ENCODE peak calls at places on chromosome 13, in nine cellular contexts. S is transverse colon, D is body of pancreas, J is fibroblast of mammary gland, E is stomach, M is HL-60, H is A549, L is mucosa of descending colon, Q is lower leg skin. W is an unnamed sample.
A peak's percentile ranks its signal among the peaks of the same experiment; 100 is the strongest.

GRCh38 chr13:73945871-73946270 is 188.3 kb downstream of the KLF12 start:
- DNase-seq in L (no peak), D (no peak), S (no peak), H (no peak), Q (no peak), M (no peak), E (no peak), J (peak; percentile 25), W (no peak)

GRCh38 chr13:94312511-94313191 is 166.8 kb downstream of the DCT start:
- DNase-seq in H (no peak), E (no peak), Q (no peak), M (no peak), S (no peak), L (no peak), J (no peak), D (no peak), W (no peak)

GRCh38 chr13:100490692-100491091 is 97.9 kb downstream of the GGACT start:
- DNase-seq in J (no peak), Q (no peak), H (no peak), D (no peak), S (no peak), E (no peak), L (no peak), M (no peak), W (no peak)

GRCh38 chr13:98284677-98285076 is 107.6 kb upstream of the RNF113B start:
- DNase-seq in E (no peak), Q (no peak), H (no peak), D (peak; percentile 32), L (no peak), J (no peak), M (no peak), S (no peak), W (no peak)

GRCh38 chr13:62113145-62113544 is 697.5 kb upstream of the PCDH20 start:
- DNase-seq in M (no peak), E (no peak), Q (no peak), J (no peak), L (no peak), H (no peak), D (no peak), S (no peak), W (no peak)

GRCh38 chr13:52109096-52109495 is 19.8 kb downstream of the NEK5 start:
- DNase-seq in J (no peak), L (no peak), Q (no peak), D (no peak), E (no peak), H (no peak), M (no peak), S (no peak), W (no peak)

GRCh38 chr13:33069365-33069764 is 53.1 kb downstream of the KL start:
- DNase-seq in H (no peak), L (no peak), J (peak; percentile 42), E (no peak), S (no peak), Q (no peak), D (no peak), M (no peak), W (no peak)

GRCh38 chr13:61110804-61111203 is 304.8 kb downstream of the PCDH20 start:
- DNase-seq in M (no peak), J (no peak), Q (no peak), H (no peak), E (no peak), L (no peak), D (no peak), S (no peak), W (no peak)

GRCh38 chr13:65912516-65912915 is 1317.6 kb downstream of the PCDH9 start:
- DNase-seq in D (no peak), S (no peak), E (no peak), H (no peak), Q (no peak), J (no peak), M (no peak), L (no peak), W (no peak)

GRCh38 chr13:110756268-110756667 is 42.8 kb downstream of the ING1 start:
- DNase-seq in Q (no peak), M (no peak), L (no peak), S (no peak), J (peak; percentile 71), E (no peak), D (no peak), H (no peak), W (no peak)

GRCh38 chr13:102830646-102831045 is 15.2 kb upstream of the ERCC5 start:
- DNase-seq in D (peak; percentile 43), L (peak; percentile 75), M (no peak), J (no peak), H (no peak), Q (no peak), E (peak; percentile 41), S (peak; percentile 67), W (no peak)

GRCh38 chr13:98688373-98688772 is 64.1 kb downstream of the SLC15A1 start:
- DNase-seq in D (no peak), Q (no peak), H (no peak), J (no peak), M (no peak), S (no peak), E (no peak), L (no peak), W (no peak)

GRCh38 chr13:110258876-110259631 is 47.9 kb downstream of the COL4A1 start:
- DNase-seq in J (peak; percentile 57), H (no peak), D (no peak), M (no peak), L (no peak), Q (no peak), E (no peak), S (no peak), W (no peak)

GRCh38 chr13:94309997-94310842 is 169.3 kb downstream of the DCT start:
- DNase-seq in M (no peak), E (no peak), D (no peak), H (no peak), L (no peak), Q (no peak), J (peak; percentile 94), S (no peak), W (no peak)

GRCh38 chr13:49292742-49293498 is 45.2 kb downstream of the CDADC1 start:
- DNase-seq in S (no peak), M (no peak), D (peak; percentile 39), H (no peak), J (peak; percentile 74), L (no peak), E (peak; percentile 41), Q (no peak), W (no peak)

GRCh38 chr13:98144501-98145350 is 1.8 kb downstream of the FARP1 start:
- DNase-seq in S (no peak), L (peak; percentile 37), Q (no peak), M (no peak), J (peak; percentile 49), H (no peak), D (peak; percentile 20), E (no peak), W (peak; percentile 46)

GRCh38 chr13:28199089-28199488 is 60.7 kb downstream of the PAN3 start:
- DNase-seq in Q (no peak), L (no peak), S (no peak), D (no peak), H (no peak), J (no peak), M (no peak), E (no peak), W (no peak)
- TF ChIP-seq CTCF in Q (no peak), L (no peak), S (no peak), D (no peak), H (no peak), J (no peak), M (no peak), E (no peak), W (no peak)

GRCh38 chr13:46185634-46186033 is 3.7 kb upstream of the LCP1 start:
- DNase-seq in Q (no peak), D (no peak), H (no peak), J (no peak), S (no peak), L (no peak), E (no peak), M (no peak), W (no peak)

GRCh38 chr13:46184277-46184699 is 2.3 kb upstream of the LCP1 start:
- DNase-seq in Q (no peak), D (no peak), L (peak; percentile 47), M (peak; percentile 28), E (peak; percentile 38), H (peak; percentile 10), S (peak; percentile 52), J (peak; percentile 11), W (no peak)

GRCh38 chr13:46181799-46182490 is at the start of gene LCP1:
- DNase-seq in J (no peak), S (peak; percentile 44), Q (peak; percentile 47), E (peak; percentile 34), L (no peak), H (no peak), M (peak; percentile 93), D (no peak), W (no peak)

GRCh38 chr13:46182491-46182877 is 507 bp upstream of the LCP1 start:
- DNase-seq in S (no peak), E (no peak), M (no peak), J (no peak), D (no peak), Q (no peak), L (no peak), H (no peak), W (no peak)

DNA sequence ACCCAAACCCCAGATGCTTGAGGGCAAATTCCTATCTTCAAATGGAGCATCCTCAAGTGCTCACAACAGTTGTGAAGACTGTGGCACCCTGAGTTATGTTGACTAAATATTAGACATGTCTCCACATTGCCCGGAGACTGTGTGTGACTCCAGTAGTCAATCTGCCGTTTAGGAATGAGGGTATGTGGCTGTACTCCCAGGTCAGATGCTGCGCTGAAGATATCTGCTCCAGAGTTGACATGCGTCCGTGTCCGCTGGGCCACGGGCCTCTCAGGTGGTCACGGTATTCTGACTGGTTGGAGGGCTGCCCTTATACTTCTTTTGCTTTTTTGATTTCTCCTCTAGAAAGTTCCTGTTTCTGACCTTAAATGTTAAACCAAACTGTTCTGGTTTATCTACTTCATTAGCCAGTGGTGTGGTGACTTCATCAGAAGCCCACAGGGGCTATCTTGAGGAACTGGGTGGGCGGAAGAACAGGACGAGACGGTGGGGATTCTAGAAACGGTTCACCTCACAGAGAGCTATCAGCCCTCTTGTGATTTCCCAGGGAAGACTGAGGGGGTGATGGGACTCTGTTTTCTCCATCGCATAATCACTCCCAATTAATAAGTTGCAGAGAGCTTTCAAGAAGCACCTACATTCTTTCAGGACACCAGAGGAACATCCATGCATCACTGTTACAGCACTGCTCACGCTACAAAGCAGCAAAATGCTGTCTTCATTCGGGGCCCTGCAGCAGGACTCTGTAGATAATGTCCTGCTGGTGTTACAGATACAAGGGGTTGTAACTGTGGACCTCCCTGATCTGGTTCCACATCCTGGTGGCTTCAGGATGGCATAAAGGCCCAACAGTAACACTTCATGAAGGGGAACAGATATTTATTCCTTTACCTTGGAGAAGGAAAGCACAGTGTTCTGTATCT is 1.3 kb upstream of the LCP1 start:
- DNase-seq in J (no peak), L (no peak), S (no peak), H (no peak), D (no peak), E (no peak), Q (no peak), M (no peak), W (no peak)
- H3K4me3 ChIP-seq in J (no peak overlapping the region), L (no peak overlapping the region), S (no peak overlapping the region), H (no peak overlapping the region), D (no peak overlapping the region), E (no peak overlapping the region), Q (no peak overlapping the region), M (no peak overlapping the region), W (no peak overlapping the region)

GRCh38 chr13:113968463-113969310 is 5.2 kb downstream of the C13orf46 start:
- DNase-seq in E (no peak), D (peak; percentile 19), S (no peak), J (no peak), L (peak; percentile 21), Q (no peak), M (no peak), H (no peak), W (no peak)
- TF ChIP-seq CTCF in E (no peak), D (no peak), S (no peak), J (no peak), L (no peak), Q (no peak), M (no peak), H (no peak), W (peak; percentile 21)

GRCh38 chr13:59409211-59409610 is 754.5 kb downstream of the DIAPH3 start:
- DNase-seq in M (no peak), D (peak; percentile 91), J (no peak), H (no peak), S (peak; percentile 13), L (peak; percentile 25), E (peak; percentile 84), Q (no peak), W (no peak)
- H3K4me3 ChIP-seq in M (no peak overlapping the region), D (no peak overlapping the region), J (no peak overlapping the region), H (no peak overlapping the region), S (no peak overlapping the region), L (no peak overlapping the region), E (no peak overlapping the region), Q (no peak overlapping the region), W (no peak overlapping the region)